ENCODE peak calls at places on chromosomes 5 and 9, in four cellular contexts. H is IMR-90, X is HCT116, G is heart left ventricle. S is an unnamed sample.

GRCh38 chr9:88011005-88011766 is 36.9 kb upstream of the CDK20 start:
- DNase-seq in H (peak), X (no peak), G (no peak), S (peak)

GRCh38 chr9:87909310-87910041 is 8.3 kb upstream of the SPATA31C1 start:
- DNase-seq in H (no peak), X (peak), G (no peak), S (no peak)

GRCh38 chr5:98638701-98639100 is 134.8 kb upstream of the RGMB start:
- DNase-seq in H (peak), X (no peak), G (no peak), S (no peak)

GRCh38 chr9:68895741-68896478 is 118.0 kb downstream of the PRKACG start:
- DNase-seq in H (no peak), X (no peak), G (no peak), S (no peak)

GRCh38 chr5:132828846-132829494 is 1.5 kb downstream of the SHROOM1 start:
- DNase-seq in H (no peak), X (no peak), G (no peak), S (no peak)

GRCh38 chr9:118367383-118367782 is 663.2 kb downstream of the TLR4 start:
- DNase-seq in H (no peak), X (no peak), G (no peak), S (no peak)

GRCh38 chr5:124806026-124806856 is 59.8 kb upstream of the ZNF608 start:
- DNase-seq in H (peak), X (no peak), G (peak), S (no peak)

GRCh38 chr5:134545070-134545868 is 19.8 kb downstream of the JADE2 start:
- DNase-seq in H (no peak), X (no peak), G (peak), S (no peak)

GRCh38 chr5:179927834-179928233 is 20.1 kb upstream of the TBC1D9B start:
- DNase-seq in H (no peak), X (no peak), G (no peak), S (no peak)

GRCh38 chr5:130321931-130322330 is 417.7 kb downstream of the CHSY3 start:
- DNase-seq in H (no peak), X (no peak), G (no peak), S (no peak)

GRCh38 chr9:18994263-18994916 is 38.6 kb downstream of the SAXO1 start:
- DNase-seq in H (no peak), X (no peak), G (no peak), S (no peak)

GRCh38 chr5:128782446-128782845 is 182.8 kb upstream of the SLC27A6 start:
- DNase-seq in H (peak), X (peak), G (peak), S (peak)

GRCh38 chr5:30581198-30581925 is 612.1 kb upstream of the CDH6 start:
- DNase-seq in H (no peak), X (no peak), G (no peak), S (no peak)

GRCh38 chr9:92964981-92965758 is 17.8 kb downstream of the FGD3 start:
- DNase-seq in H (no peak), X (no peak), G (no peak), S (no peak)

GRCh38 chr9:92962303-92962649 is 15.0 kb downstream of the FGD3 start:
- DNase-seq in H (no peak), X (no peak), G (no peak), S (no peak)

GRCh38 chr9:92962846-92963245 is 15.5 kb downstream of the FGD3 start:
- DNase-seq in H (no peak), X (no peak), G (no peak), S (no peak)

GRCh38 chr9:92964607-92964975 is 17.3 kb downstream of the FGD3 start:
- DNase-seq in H (no peak), X (no peak), G (no peak), S (no peak)

DNA sequence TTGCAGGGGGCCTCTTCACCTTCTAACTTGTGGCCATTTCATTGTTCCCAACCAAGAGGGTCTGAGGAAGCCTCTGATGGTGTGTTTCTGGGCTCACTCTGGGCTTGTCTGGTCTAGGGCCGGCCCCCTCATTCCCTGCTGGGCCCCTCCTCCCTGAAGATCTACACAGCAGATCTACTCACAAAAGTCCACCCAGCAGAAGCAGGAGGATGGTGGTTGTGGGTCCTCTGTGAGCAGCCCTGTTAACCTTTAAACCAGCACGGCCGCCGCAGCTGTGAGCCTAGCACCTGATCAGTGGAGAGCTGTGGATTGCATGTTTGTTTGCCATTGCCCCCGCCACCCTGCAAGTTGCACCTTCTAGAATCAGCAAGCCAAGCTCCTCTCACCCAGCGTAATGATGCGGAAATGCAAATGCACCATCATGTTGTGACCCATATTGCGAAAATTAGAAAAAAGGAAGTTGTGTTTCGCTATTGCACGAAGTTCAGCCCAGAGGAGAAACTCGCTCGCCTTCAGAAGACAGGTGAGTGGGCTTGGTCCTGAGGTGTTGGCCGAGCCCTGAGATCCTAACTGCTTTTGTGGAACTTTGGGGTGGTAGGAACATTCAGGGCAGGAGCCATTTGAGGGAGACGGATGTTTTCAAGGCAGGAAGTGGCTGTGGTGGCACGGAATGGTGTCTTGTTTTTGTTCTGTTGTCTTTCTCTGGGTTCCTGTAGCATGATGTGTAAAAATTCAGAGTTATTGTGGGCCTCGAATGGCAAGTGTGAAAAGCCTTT is 16.7 kb downstream of the FGD3 start:
- DNase-seq in H (no peak), X (no peak), G (no peak), S (no peak)
- TF ChIP-seq POLR2A in H (no peak), X (no peak), G (no peak), S (no peak)

GRCh38 chr9:128702445-128702948 is at the start of gene PKN3:
- DNase-seq in H (peak), X (peak), G (peak), S (peak)
- TF ChIP-seq POLR2A in H (no peak), X (peak), G (peak), S (no peak)

DNA sequence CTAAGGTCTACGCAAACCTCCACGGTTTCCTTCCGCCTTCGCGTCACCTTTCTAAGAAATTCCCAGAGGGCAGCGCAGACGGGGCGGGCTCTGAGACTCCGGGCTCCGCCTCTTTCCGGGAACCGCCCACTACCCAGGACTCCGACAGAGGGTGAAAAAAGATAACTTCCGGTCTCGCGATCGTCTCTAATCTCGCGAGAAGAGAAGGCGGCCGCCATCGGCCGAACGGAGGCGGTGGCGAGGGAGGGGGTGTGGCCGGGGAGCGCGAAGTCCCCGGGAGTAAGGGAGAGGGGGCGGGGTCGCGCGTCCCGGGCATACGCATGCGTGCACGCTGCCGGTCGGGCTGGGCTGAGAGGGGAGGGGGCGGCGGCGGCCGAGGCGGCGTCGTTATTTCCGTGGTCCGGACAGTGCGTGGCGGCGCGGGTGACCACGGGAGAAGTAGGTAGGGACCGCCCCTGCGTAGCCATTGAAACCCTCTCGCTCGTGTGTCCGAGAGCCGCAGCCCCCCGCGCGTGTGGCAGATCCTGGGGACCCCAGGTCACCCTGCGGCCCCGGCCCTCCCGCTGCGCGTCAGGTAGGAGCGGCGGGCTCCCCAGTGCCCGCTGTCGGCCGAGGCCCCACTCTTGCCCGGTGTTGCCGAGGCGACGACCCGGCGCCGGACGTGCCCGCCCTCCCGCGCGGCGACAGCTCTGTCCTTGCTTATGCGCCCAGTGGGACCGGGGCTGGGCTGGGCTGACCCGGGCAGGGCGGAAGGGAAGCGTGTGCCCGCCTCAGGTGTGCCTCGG is at the start of gene NAA35:
- DNase-seq in H (peak), X (peak), G (peak), S (peak)
- TF ChIP-seq POLR2A in H (peak), X (no peak), G (peak), S (peak)

GRCh38 chr9:136267261-136268111 is 21.9 kb upstream of the QSOX2 start:
- DNase-seq in H (peak), X (peak), G (peak), S (peak)
- TF ChIP-seq POLR2A in H (no peak), X (peak), G (peak), S (peak)

GRCh38 chr9:127884427-127884911 is 7.0 kb upstream of the AK1 start:
- DNase-seq in H (no peak), X (no peak), G (no peak), S (no peak)
- TF ChIP-seq POLR2A in H (no peak), X (no peak), G (no peak), S (peak)

DNA sequence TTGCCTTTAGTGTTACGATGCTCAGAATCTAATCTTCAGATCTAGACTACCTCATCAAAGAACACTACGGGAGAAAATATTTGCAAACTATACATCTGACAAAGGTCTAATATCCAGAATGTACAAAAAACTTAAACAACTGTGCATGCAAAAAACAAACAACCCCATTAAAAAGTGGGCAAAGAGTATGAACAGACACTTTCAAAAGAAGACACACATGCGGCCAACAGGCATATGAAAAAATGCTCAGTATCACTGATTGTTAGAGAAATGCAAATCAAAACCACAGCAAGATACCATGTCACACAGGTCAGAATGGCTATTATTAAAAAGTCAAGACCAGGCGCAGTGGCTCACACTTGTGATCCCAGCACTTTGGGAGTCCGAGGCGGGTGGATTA is 31.0 kb upstream of the MEGF9 start:
- DNase-seq in H (no peak), X (no peak), G (no peak), S (no peak)
- TF ChIP-seq POLR2A in H (no peak), X (no peak), G (no peak), S (no peak)